ENCODE peak calls at places on chromosomes 2 and 18, in nine cellular contexts. S is tibial artery; Z is AG09319; L is activated naive CD8-positive, alpha-beta T cell treated with anti-CD3 and anti-CD28 coated beads for 36 hours; D is GM10248; K is T47D; U is prostate gland; F is naive thymus-derived CD8-positive, alpha-beta T cell; M is BJ. H is an unnamed sample.

GRCh38 chr18:39842042-39842791 is 2112.8 kb upstream of the PIK3C3 start:
- DNase-seq in L (no peak), Z (no peak), F (no peak), S (no peak), D (no peak), M (no peak), K (no peak), U (no peak), H (no peak)

GRCh38 chr18:4450065-4450676 is 4.9 kb downstream of the DLGAP1 start:
- DNase-seq in U (no peak), S (no peak), D (no peak), M (no peak), Z (no peak), K (no peak), F (no peak), L (no peak), H (no peak)

GRCh38 chr2:10196275-10196892 is 73.8 kb downstream of the RRM2 start:
- DNase-seq in F (no peak), Z (no peak), K (no peak), M (no peak), U (no peak), L (no peak), D (no peak), S (no peak), H (no peak)

GRCh38 chr2:43707255-43707654 is 31.0 kb upstream of the C1GALT1C1L start:
- DNase-seq in S (peak), D (no peak), L (no peak), U (no peak), F (no peak), K (no peak), M (peak), Z (peak), H (no peak)

GRCh38 chr18:43961713-43962112 is 684.4 kb upstream of the SYT4 start:
- DNase-seq in S (no peak), D (no peak), L (no peak), Z (no peak), F (no peak), U (no peak), M (no peak), K (no peak), H (no peak)

GRCh38 chr2:221444106-221444505 is 128.0 kb downstream of the EPHA4 start:
- DNase-seq in Z (peak), U (no peak), K (no peak), M (peak), F (no peak), S (no peak), L (no peak), D (no peak), H (no peak)

GRCh38 chr2:212991120-212991519 is 160.3 kb downstream of the IKZF2 start:
- DNase-seq in Z (no peak), K (no peak), F (no peak), S (no peak), L (no peak), D (no peak), U (no peak), M (no peak), H (no peak)

GRCh38 chr18:62201870-62202269 is 14.8 kb downstream of the RELCH start:
- DNase-seq in S (no peak), L (no peak), Z (no peak), K (peak), D (no peak), U (no peak), M (no peak), F (no peak), H (no peak)

GRCh38 chr2:10717630-10718029 is 3.8 kb upstream of the ATP6V1C2 start:
- DNase-seq in S (no peak), D (no peak), Z (peak), F (no peak), K (peak), L (no peak), U (peak), M (peak), H (no peak)

GRCh38 chr18:78804206-78805030 is 175.2 kb upstream of the SALL3 start:
- DNase-seq in F (no peak), L (no peak), M (no peak), D (no peak), Z (no peak), S (peak), U (no peak), K (no peak), H (no peak)

GRCh38 chr2:68588589-68588988 is 54.8 kb upstream of the PROKR1 start:
- DNase-seq in Z (no peak), L (no peak), M (no peak), F (no peak), D (no peak), S (no peak), K (no peak), U (no peak), H (no peak)

GRCh38 chr2:218271487-218271797 is 1.1 kb downstream of the PNKD start:
- DNase-seq in D (no peak), S (peak), F (no peak), L (no peak), M (no peak), U (no peak), Z (no peak), K (peak), H (no peak)

GRCh38 chr2:189446780-189447179 is 5.5 kb downstream of the WDR75 start:
- DNase-seq in K (no peak), F (no peak), L (no peak), M (no peak), U (no peak), D (no peak), Z (no peak), S (no peak), H (no peak)

GRCh38 chr18:56043691-56044090 is 455.7 kb upstream of the TCF4 start:
- DNase-seq in L (no peak), M (no peak), U (peak), K (no peak), S (no peak), F (no peak), Z (no peak), D (no peak), H (no peak)

GRCh38 chr2:240154606-240155005 is 14.1 kb upstream of the OTOS start:
- DNase-seq in S (no peak), F (no peak), Z (no peak), U (no peak), M (no peak), K (no peak), D (no peak), L (no peak), H (no peak)

GRCh38 chr2:234979204-234980167 is 27.7 kb downstream of the SH3BP4 start:
- DNase-seq in Z (no peak), U (no peak), F (no peak), L (no peak), D (no peak), M (no peak), K (no peak), S (no peak), H (no peak)

GRCh38 chr2:232581725-232582124 is 31.2 kb downstream of the EIF4E2 start:
- DNase-seq in U (no peak), M (no peak), Z (no peak), D (no peak), S (no peak), F (no peak), K (no peak), L (no peak), H (no peak)

GRCh38 chr2:222933458-222933857 is 72.6 kb downstream of the ACSL3 start:
- DNase-seq in M (no peak), S (no peak), K (no peak), Z (no peak), D (no peak), U (no peak), L (no peak), F (no peak), H (no peak)

GRCh38 chr2:169452080-169452479 is 27.2 kb upstream of the BBS5 start:
- DNase-seq in S (no peak), K (peak), F (no peak), U (no peak), Z (peak), M (no peak), D (peak), L (no peak), H (no peak)

GRCh38 chr2:96091711-96092579 is 24.4 kb downstream of the ADRA2B start:
- DNase-seq in Z (no peak), F (no peak), D (no peak), K (no peak), U (no peak), M (no peak), L (no peak), S (no peak), H (no peak)

GRCh38 chr2:113873867-113874266 is 16.0 kb upstream of the ACTR3 start:
- DNase-seq in U (no peak), M (no peak), S (no peak), K (no peak), F (no peak), Z (no peak), L (no peak), D (no peak), H (no peak)

H was measured in effector memory CD4-positive, alpha-beta T cell.